ENCODE peak calls at places on chromosomes 6 and 20, in five cellular contexts. B, R, Q, Z and G are unnamed samples.

GRCh38 chr20:15930324-15931305 is 642.6 kb downstream of the KIF16B start:
- DNase-seq in B (no peak), Q (no peak), Z (no peak), R (peak), G (no peak)

GRCh38 chr6:149933036-149933435 is 8.8 kb upstream of the ULBP2 start:
- DNase-seq in B (no peak), Z (no peak), Q (no peak), R (no peak), G (no peak)

GRCh38 chr6:168219167-168219566 is 100.4 kb downstream of the DACT2 start:
- DNase-seq in Z (no peak), Q (no peak), R (no peak), B (no peak), G (no peak)

GRCh38 chr6:166446146-166446545 is 63.4 kb upstream of the MPC1 start:
- DNase-seq in R (no peak), B (no peak), Z (no peak), Q (no peak), G (no peak)

GRCh38 chr20:20267685-20268429 is 100.0 kb upstream of the INSM1 start:
- DNase-seq in B (no peak), R (no peak), Q (no peak), Z (no peak), G (no peak)

GRCh38 chr6:116371384-116372209 is 850 bp downstream of the DSE start:
- DNase-seq in Z (peak), R (peak), B (peak), Q (peak), G (peak)

GRCh38 chr6:101907356-101908217 is 514.1 kb downstream of the GRIK2 start:
- DNase-seq in Q (no peak), B (no peak), R (peak), Z (no peak), G (no peak)

GRCh38 chr6:15293674-15294073 is 47.8 kb downstream of the JARID2 start:
- DNase-seq in B (no peak), R (no peak), Q (no peak), Z (no peak), G (no peak)

GRCh38 chr6:119479860-119480655 is 130.5 kb upstream of the MAN1A1 start:
- DNase-seq in B (no peak), Q (no peak), R (no peak), Z (no peak), G (no peak)

GRCh38 chr6:72651967-72652956 is 30.4 kb downstream of the KCNQ5 start:
- DNase-seq in Q (no peak), Z (no peak), R (no peak), B (no peak), G (no peak)

GRCh38 chr6:167030222-167031072 is 31.2 kb downstream of the CEP43 start:
- DNase-seq in B (no peak), Q (no peak), Z (no peak), R (no peak), G (no peak)

GRCh38 chr20:50575869-50576720 is 65.9 kb downstream of the PTPN1 start:
- DNase-seq in Z (peak), Q (peak), B (peak), R (peak), G (peak)

GRCh38 chr6:148723484-148723883 is 23.3 kb upstream of the UST start:
- DNase-seq in R (no peak), B (no peak), Z (no peak), Q (no peak), G (no peak)

GRCh38 chr20:44646023-44646640 is 5.4 kb downstream of the ADA start:
- DNase-seq in Q (no peak), B (no peak), Z (no peak), R (no peak), G (no peak)

GRCh38 chr20:38316341-38316740 is 12.4 kb downstream of the BPI start:
- DNase-seq in Z (no peak), R (no peak), Q (no peak), B (no peak), G (no peak)

GRCh38 chr6:27327023-27327742 is 15.1 kb upstream of the POM121L2 start:
- DNase-seq in Z (no peak), B (no peak), R (no peak), Q (no peak), G (no peak)

GRCh38 chr6:35360349-35361138 is 18.2 kb downstream of the PPARD start:
- DNase-seq in R (peak), Q (no peak), Z (peak), B (no peak), G (no peak)

GRCh38 chr6:116304538-116305097 is 24.9 kb upstream of the TSPYL1 start:
- DNase-seq in R (no peak), B (no peak), Z (no peak), Q (no peak), G (no peak)

GRCh38 chr6:125611573-125612399 is 137.6 kb upstream of the HEY2 start:
- DNase-seq in Q (no peak), R (no peak), Z (no peak), B (no peak), G (peak)

GRCh38 chr6:47134476-47135189 is 92.5 kb upstream of the ADGRF1 start:
- DNase-seq in Z (no peak), R (peak), B (no peak), Q (no peak), G (no peak)

GRCh38 chr20:46316984-46317684 is 8.8 kb upstream of the CDH22 start:
- DNase-seq in Q (no peak), B (no peak), R (no peak), Z (no peak), G (no peak)

GRCh38 chr20:23479043-23479442 is 11.9 kb upstream of the CST8 start:
- DNase-seq in Z (no peak), B (no peak), R (no peak), Q (no peak), G (no peak)

GRCh38 chr20:35465976-35466375 is 10.6 kb downstream of the CEP250 start:
- DNase-seq in Q (no peak), B (no peak), Z (no peak), R (no peak), G (no peak)

GRCh38 chr20:22052025-22052527 is 346.6 kb downstream of the PAX1 start:
- DNase-seq in B (no peak), Z (no peak), R (no peak), Q (no peak), G (no peak)

GRCh38 chr6:127190552-127190951 is 72.1 kb downstream of the RSPO3 start:
- DNase-seq in R (peak), B (no peak), Z (no peak), Q (no peak), G (no peak)

GRCh38 chr6:20554326-20554725 is 20.1 kb downstream of the CDKAL1 start:
- DNase-seq in Z (no peak), B (no peak), Q (no peak), R (no peak), G (no peak)

GRCh38 chr20:62516345-62516744 is 40.5 kb upstream of the GATA5 start:
- DNase-seq in B (no peak), Q (no peak), Z (no peak), R (peak), G (no peak)

GRCh38 chr6:109428889-109429477 is 11.4 kb downstream of the PPIL6 start:
- DNase-seq in B (no peak), R (no peak), Q (no peak), Z (no peak), G (no peak)

DNA sequence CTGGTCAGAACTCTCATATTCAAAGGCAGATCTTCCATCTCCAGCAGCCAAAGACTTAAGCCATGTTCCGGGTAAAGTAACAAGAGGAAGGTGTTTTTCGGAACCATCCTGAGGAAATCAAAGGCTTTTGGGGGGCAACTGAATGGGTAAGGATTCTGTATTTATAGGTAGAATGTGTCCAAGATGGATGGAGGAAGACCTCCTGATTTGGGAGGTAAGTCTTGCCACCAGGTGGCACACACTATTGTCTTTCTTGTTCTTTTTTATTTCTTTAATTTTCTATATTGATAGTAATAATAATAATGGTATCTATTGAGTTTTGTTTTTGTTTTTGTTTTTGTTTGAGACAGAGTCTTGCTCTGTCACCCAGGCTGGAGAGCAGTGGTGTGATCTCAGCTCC is 53.0 kb upstream of the UBR2 start:
- DNase-seq in Z (no peak), R (no peak), B (no peak), Q (no peak), G (no peak)
- TF ChIP-seq CTCF in Z (no peak), R (no peak), B (no peak), Q (no peak), G (no peak)

GRCh38 chr6:57173056-57173885 is 1.1 kb downstream of the BAG2 start:
- DNase-seq in B (no peak), Q (no peak), Z (no peak), R (no peak), G (no peak)
- TF ChIP-seq CTCF in B (no peak), Q (no peak), Z (no peak), R (no peak), G (no peak)

GRCh38 chr6:31075528-31075927 is 36.8 kb downstream of the C6orf15 start:
- DNase-seq in Z (no peak), R (no peak), Q (no peak), B (no peak), G (no peak)

GRCh38 chr6:31081872-31082271 is 30.5 kb downstream of the C6orf15 start:
- DNase-seq in Q (no peak), R (no peak), B (no peak), Z (no peak), G (no peak)

GRCh38 chr6:31076611-31077010 is 35.8 kb downstream of the C6orf15 start:
- DNase-seq in B (no peak), R (no peak), Q (no peak), Z (no peak), G (no peak)

GRCh38 chr6:31083742-31084354 is 28.5 kb downstream of the C6orf15 start:
- DNase-seq in B (peak), Q (peak), R (peak), Z (no peak), G (peak)

DNA sequence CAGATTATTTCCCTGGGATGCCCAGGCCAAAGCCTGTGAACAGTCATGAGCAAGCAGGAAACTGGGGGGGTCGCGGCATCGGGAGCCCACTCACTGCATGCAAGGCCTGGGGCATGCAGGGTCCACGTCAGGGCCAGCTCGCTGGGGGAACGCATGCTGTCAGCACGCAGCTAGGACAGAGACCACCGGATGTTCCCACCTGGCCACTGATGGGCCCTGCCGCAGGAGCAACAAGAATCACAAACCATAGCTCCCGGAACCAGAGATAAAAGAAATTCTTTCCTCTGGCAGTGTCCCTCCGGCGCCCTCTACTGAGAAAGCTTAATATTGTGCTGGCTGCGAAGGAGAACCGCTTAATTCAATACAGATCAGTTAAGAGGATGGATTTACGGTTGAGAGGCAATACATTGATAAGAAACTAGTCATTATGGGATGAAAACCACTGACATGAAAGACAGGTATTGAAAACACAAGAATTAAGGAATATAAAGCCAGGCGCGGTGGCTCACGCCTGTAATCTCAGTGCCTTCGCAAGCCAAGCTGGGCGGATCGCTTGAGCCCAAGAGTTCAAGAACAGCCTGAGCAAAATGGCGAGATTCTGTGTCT is 32.6 kb downstream of the C6orf15 start:
- DNase-seq in R (peak), Q (peak), B (peak), Z (peak), G (peak)
- TF ChIP-seq CTCF in R (peak), Q (peak), B (peak), Z (peak), G (peak)

DNA sequence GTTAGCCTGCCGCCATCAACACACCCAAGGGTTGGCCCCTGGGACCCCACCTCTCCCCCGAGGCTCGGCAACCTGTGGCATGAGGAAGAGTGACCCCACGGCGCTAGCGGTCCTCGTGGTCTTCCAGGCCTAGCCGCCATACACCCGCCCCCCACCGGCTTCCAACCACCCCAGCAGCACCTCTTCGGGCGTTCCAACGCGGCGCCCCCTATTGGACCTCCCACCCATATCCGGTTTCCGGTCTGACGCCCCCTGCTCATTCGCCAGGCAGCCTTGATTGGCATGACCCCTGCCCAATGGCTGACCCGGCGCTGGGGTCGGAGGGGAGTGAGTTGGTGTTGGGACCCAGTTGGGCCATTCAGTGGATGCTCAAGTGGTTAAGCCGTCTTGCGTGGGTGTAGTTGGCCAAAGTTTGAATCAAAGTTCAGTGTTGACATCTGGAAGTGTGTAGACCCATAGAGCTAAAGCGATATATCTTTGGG is at the start of gene GNAS-AS1:
- DNase-seq in R (no peak), Q (peak), B (peak), Z (no peak), G (peak)
- TF ChIP-seq CTCF in R (no peak), Q (no peak), B (peak), Z (no peak), G (peak)

DNA sequence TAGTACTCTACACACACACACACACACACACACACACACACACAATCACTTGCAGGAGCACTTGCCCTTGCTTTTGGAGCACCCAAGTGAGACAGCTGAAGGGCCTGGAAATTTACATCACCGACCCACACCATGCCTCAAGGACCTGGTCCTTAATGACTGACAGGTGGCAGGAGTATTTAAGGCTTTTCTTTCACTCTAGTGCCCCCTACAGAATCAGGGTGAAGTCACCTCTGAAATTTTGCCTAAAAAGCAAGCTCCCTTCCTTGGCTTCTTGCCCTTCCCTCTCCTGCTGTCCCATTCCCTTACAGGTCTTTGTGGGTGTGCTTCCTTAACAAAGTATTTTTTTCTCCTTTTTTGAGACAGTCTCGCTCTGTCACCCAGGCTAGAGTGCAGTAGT is 353.5 kb upstream of the IRAK1BP1 start:
- DNase-seq in Z (no peak), B (no peak), Q (no peak), R (no peak), G (no peak)
- TF ChIP-seq CTCF in Z (no peak), B (no peak), Q (no peak), R (no peak), G (no peak)

DNA sequence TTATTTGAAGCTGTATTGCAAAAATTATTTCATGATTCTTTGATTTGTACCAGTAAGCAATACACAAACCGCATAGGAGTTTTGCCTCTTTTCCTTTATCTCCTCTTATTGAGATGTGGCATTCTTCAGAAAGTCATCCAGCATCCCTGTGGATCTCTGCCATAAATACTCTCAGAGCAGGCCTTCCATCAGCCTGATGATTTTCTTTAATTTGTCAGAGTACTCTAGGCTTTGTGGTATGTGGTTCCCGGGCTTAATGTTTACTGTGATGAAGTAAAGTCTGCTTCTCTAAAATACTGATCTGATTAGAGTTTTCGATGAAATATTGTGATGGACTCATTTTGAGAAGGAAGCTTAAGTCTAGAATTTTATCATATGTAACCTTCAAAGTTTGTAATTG is 31.1 kb upstream of the SLC35D3 start:
- DNase-seq in B (no peak), R (no peak), Z (no peak), Q (no peak), G (no peak)
- TF ChIP-seq CTCF in B (no peak), R (no peak), Z (no peak), Q (no peak), G (no peak)